ENCODE peak calls at places on chromosomes 2 and 18, in four cellular contexts. S, U, M and E are unnamed samples.

GRCh38 chr2:223262946-223263345 is 211.0 kb downstream of the KCNE4 start:
- DNase-seq in S (no peak), M (no peak), U (no peak), E (no peak)

GRCh38 chr2:96207073-96207777 is 1.4 kb downstream of the STARD7 start:
- DNase-seq in S (peak; percentile 28), U (no peak), M (no peak), E (no peak)

GRCh38 chr2:219643788-219644398 is 16.5 kb downstream of the SLC4A3 start:
- DNase-seq in M (no peak), U (no peak), S (no peak), E (no peak)

GRCh38 chr2:29374823-29375222 is 259.6 kb downstream of the CLIP4 start:
- DNase-seq in M (no peak), U (no peak), S (no peak), E (no peak)

GRCh38 chr2:33167655-33168245 is 221.0 kb downstream of the LTBP1 start:
- DNase-seq in U (no peak), S (no peak), M (no peak), E (no peak)

GRCh38 chr2:64492272-64492671 is 31.9 kb upstream of the AFTPH start:
- DNase-seq in U (no peak), S (no peak), M (no peak), E (no peak)

GRCh38 chr2:55524884-55525437 is 5.4 kb downstream of the CFAP36 start:
- DNase-seq in S (no peak), U (no peak), M (no peak), E (no peak)

GRCh38 chr2:149858916-149859634 is 271.5 kb upstream of the MMADHC start:
- DNase-seq in U (no peak), S (no peak), M (no peak), E (no peak)

GRCh38 chr2:84805250-84805917 is 75.5 kb downstream of the TRABD2A start:
- DNase-seq in S (no peak), U (no peak), M (no peak), E (no peak)

GRCh38 chr18:58671941-58672565 is 788 bp downstream of the MALT1 start:
- DNase-seq in U (no peak), M (no peak), S (no peak), E (peak; percentile 20)

GRCh38 chr2:22355816-22356433 is 1029.1 kb upstream of the KLHL29 start:
- DNase-seq in S (peak; percentile 33), M (no peak), U (peak; percentile 33), E (peak; percentile 58)

GRCh38 chr2:226970362-226970761 is 134.5 kb downstream of the RHBDD1 start:
- DNase-seq in M (no peak), S (no peak), U (no peak), E (no peak)

GRCh38 chr2:201057089-201057499 is 14.4 kb downstream of the HYCC2 start:
- DNase-seq in S (no peak), M (no peak), U (peak; percentile 32), E (no peak)

DNA sequence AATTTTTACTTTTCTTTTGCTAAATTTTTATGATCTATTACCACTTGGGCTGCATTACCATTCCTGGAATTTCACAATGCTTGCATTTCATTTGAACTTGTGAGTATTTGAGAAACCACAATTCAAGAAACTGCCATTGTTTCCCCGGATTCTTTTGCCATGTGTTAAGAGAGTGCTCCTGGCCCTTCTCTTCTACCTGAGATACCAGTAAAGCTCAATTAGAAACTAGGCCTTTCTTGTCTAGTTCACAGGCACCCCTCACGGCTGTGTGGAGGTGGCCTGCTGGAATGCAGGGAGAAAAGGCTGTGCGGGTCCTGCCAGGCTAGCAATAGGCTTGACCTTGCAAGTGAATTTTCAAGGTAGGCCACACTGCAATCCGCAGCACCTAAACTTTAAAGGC is 40.8 kb downstream of the ZEB2 start:
- DNase-seq in S (no peak), M (no peak), U (no peak), E (no peak)
- TF ChIP-seq BHLHE40 in S (no peak), M (no peak), U (no peak), E (no peak)

DNA sequence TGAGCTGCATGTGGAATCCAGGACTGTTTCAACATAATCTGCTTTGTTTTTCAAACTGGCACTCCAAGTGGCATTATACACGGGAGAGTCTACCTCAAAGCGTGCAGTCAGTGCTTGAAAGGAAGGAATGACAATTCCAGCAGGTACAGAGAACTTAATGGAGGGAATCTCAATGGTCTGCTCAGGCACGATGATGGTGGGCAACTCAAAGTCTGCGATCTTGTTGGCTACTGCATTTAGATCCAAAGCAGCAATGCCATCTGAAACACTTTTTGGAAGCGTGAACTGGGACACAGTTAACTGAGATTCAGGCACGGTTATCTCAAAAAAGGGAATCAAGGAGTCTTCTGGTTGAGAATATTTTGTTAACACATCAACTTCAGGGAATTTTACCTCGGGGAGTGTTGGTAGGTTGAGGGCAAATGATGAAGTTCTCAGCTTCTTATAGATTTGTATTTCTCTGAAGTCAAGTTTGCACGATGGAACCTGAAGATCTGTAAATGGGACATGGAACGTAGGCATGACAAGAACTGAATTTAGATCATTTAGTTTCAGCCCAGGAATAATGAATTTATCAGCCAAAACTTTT is 38.7 kb downstream of the APOB start:
- DNase-seq in U (no peak), S (no peak), M (no peak), E (no peak)
- TF ChIP-seq SP1 in U (no peak), S (no peak), M (no peak), E (no peak)

GRCh38 chr2:205145888-205146287 is 536.4 kb upstream of the NRP2 start:
- DNase-seq in M (no peak), S (no peak), U (no peak), E (no peak)

GRCh38 chr2:205148756-205149155 is 533.5 kb upstream of the NRP2 start:
- DNase-seq in U (no peak), M (no peak), S (no peak), E (no peak)
- TF ChIP-seq TARDBP in U (no peak), M (no peak), S (no peak), E (no peak)

DNA sequence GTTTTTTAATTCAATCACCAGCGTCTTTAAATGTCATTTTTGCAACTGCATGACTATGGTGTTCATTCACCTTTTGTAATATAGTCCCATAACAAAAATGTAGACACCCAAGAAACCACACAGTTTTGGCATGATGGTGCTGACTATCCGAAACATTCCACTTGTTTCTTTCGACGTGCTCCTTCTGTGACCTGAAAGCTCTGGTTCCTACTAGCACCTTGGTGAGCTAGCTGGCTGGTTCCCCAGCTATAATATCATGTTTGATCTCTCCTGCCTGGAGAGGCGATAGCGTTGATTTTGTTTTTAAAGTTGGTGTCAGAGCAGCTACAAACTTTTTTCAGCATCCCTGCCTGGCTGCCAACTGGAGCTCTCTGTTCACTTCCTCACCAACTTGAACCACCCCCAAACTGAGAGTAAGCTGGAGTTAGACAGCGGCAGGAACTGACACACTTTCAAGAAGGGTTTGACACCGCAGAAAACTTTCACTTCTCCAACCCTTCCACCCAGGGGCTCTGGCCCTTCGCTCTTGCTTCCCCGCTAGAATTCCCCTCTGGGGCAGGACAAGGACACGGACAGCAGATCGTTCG is 1.1 kb downstream of the ATAD2B start:
- DNase-seq in M (peak; percentile 87), S (peak; percentile 71), U (peak; percentile 44), E (peak; percentile 20)
- TF ChIP-seq BHLHE40 in M (peak; percentile 67), S (no peak), U (no peak), E (no peak)

GRCh38 chr18:61400714-61401113 is 67.5 kb downstream of the CDH20 start:
- DNase-seq in M (no peak), S (no peak), U (no peak), E (no peak)

GRCh38 chr18:61400016-61400630 is 66.9 kb downstream of the CDH20 start:
- DNase-seq in U (no peak), M (no peak), S (no peak), E (no peak)

GRCh38 chr18:61394983-61395382 is 61.8 kb downstream of the CDH20 start:
- DNase-seq in M (no peak), U (no peak), S (no peak), E (no peak)

GRCh38 chr18:61398961-61399632 is 65.9 kb downstream of the CDH20 start:
- DNase-seq in U (no peak), M (no peak), S (no peak), E (no peak)

GRCh38 chr18:61397222-61397621 is 64.0 kb downstream of the CDH20 start:
- DNase-seq in M (no peak), U (no peak), S (no peak), E (no peak)
- TF ChIP-seq SP1 in M (no peak), U (no peak), S (no peak), E (no peak)

DNA sequence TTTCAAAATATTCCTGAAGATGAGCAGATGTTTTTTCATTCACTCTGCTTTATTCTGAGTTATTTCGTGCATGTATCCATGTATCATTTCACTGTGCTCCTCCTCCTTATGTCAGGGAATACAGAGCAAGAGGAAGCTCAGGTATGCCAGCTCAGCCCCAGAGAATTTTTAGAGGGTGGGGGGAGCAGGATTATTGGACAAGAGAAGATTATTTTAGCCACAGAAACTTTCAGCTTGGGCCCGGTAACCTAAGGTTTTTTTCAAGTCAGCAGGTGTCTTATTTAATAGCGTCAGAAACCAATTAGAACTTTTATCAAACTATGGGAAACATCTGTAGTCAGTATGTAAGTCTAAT is 232.9 kb upstream of the SIX3 start:
- DNase-seq in S (no peak), M (no peak), U (no peak), E (no peak)
- TF ChIP-seq TARDBP in S (no peak), M (no peak), U (no peak), E (no peak)

GRCh38 chr2:165067958-165068612 is 112.8 kb upstream of the SLC38A11 start:
- DNase-seq in S (peak; percentile 26), M (no peak), U (no peak), E (peak; percentile 83)
- TF ChIP-seq BHLHE40 in S (no peak), M (no peak), U (no peak), E (no peak)